ENCODE peak calls at places on chromosome 2, in eight cellular contexts. R is lower leg skin, M is PC-3, J is BJ, O is cardiac fibroblast, I is fibroblast of the aortic adventitia, K is GM12865, X is IMR-90. F is an unnamed sample.

GRCh38 chr2:100708333-100708732 is 111.6 kb upstream of the NPAS2 start:
- DNase-seq in R (no peak), K (no peak), J (no peak), O (no peak), X (no peak), I (no peak), M (no peak), F (no peak)

GRCh38 chr2:1773883-1774282 is 29.6 kb upstream of the PXDN start:
- DNase-seq in R (no peak), O (no peak), M (no peak), I (no peak), K (no peak), J (no peak), X (no peak), F (no peak)

GRCh38 chr2:136377423-136378382 is 259.8 kb upstream of the CXCR4 start:
- DNase-seq in K (peak; percentile 36), M (no peak), R (no peak), J (no peak), X (no peak), I (no peak), O (no peak), F (peak; percentile 12)

GRCh38 chr2:181138816-181139215 is 158.4 kb downstream of the UBE2E3 start:
- DNase-seq in M (peak; percentile 48), I (peak; percentile 28), X (peak; percentile 17), J (no peak), K (no peak), O (peak; percentile 52), R (no peak), F (no peak)

GRCh38 chr2:20624884-20625485 is 25.9 kb downstream of the HS1BP3 start:
- DNase-seq in J (no peak), X (no peak), M (no peak), O (no peak), I (no peak), R (no peak), K (no peak), F (no peak)

GRCh38 chr2:42971947-42972736 is 179.8 kb upstream of the HAAO start:
- DNase-seq in R (no peak), J (no peak), M (peak; percentile 24), K (peak; percentile 62), O (no peak), I (peak; percentile 49), X (peak; percentile 63), F (no peak)

GRCh38 chr2:58182527-58182926 is 58.6 kb downstream of the FANCL start:
- DNase-seq in M (peak; percentile 15), I (peak; percentile 11), R (no peak), J (no peak), O (no peak), X (peak; percentile 47), K (no peak), F (no peak)

GRCh38 chr2:98768765-98769476 is 38.0 kb upstream of the MGAT4A start:
- DNase-seq in M (peak; percentile 52), J (no peak), K (no peak), R (no peak), I (peak; percentile 10), O (peak; percentile 23), X (no peak), F (no peak)

GRCh38 chr2:219475697-219476604 is 22.7 kb upstream of the GMPPA start:
- DNase-seq in X (peak; percentile 45), M (peak; percentile 76), I (peak; percentile 62), J (no peak), K (peak; percentile 50), R (no peak), O (peak; percentile 68), F (peak; percentile 66)

GRCh38 chr2:12636837-12637581 is 79.7 kb upstream of the TRIB2 start:
- DNase-seq in O (peak; percentile 34), X (peak; percentile 42), J (no peak), R (no peak), M (no peak), K (no peak), I (peak; percentile 38), F (peak; percentile 34)

GRCh38 chr2:216619411-216620393 is 13.5 kb upstream of the IGFBP2 start:
- DNase-seq in I (peak; percentile 38), R (no peak), X (peak; percentile 64), O (peak; percentile 61), J (no peak), K (peak; percentile 6), M (no peak), F (peak; percentile 96)

GRCh38 chr2:151091583-151091982 is 170.1 kb downstream of the RBM43 start:
- DNase-seq in J (no peak), O (no peak), R (no peak), X (peak; percentile 19), K (no peak), I (no peak), M (no peak), F (no peak)

GRCh38 chr2:25362564-25363145 is 20.9 kb upstream of the DNMT3A start:
- DNase-seq in K (peak; percentile 93), I (no peak), O (no peak), R (no peak), J (no peak), M (peak; percentile 23), X (no peak), F (no peak)

GRCh38 chr2:96241901-96242611 is 23.7 kb downstream of the TMEM127 start:
- DNase-seq in I (peak; percentile 84), R (peak; percentile 69), M (peak; percentile 67), K (peak; percentile 89), J (peak; percentile 76), O (peak; percentile 86), X (peak; percentile 86), F (peak; percentile 43)

GRCh38 chr2:199704358-199705238 is 146.4 kb downstream of the FTCDNL1 start:
- DNase-seq in I (peak; percentile 15), O (peak; percentile 6), K (peak; percentile 45), J (no peak), M (peak; percentile 74), R (no peak), X (peak; percentile 24), F (peak; percentile 54)

GRCh38 chr2:96517079-96517478 is 11.9 kb upstream of the NEURL3 start:
- DNase-seq in R (no peak), K (no peak), J (no peak), I (no peak), M (no peak), X (no peak), O (no peak), F (no peak)

DNA sequence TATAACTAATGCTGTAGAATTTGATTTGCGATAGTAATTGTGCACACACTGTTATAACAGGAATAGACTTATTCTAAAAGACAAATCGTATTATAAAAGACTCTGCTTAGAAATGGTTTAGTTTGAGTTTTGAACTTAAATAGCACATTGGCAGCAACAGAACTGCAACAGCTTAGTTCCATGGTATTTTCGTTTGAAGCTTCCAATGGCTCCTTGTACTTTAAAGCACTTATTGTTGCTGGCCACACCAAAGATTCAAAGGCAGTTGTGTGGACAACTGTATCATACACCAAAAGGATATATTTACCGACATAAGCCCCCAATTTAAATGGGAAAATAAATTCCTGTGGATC is 634 bp downstream of the WIPF1 start:
- DNase-seq in M (no peak), R (no peak), I (no peak), K (peak; percentile 49), J (no peak), O (no peak), X (peak; percentile 9), F (no peak)
- H3K4me3 ChIP-seq in M (no peak overlapping the region), R (no peak overlapping the region), I (peak overlapping the region; percentile 7), K (peak overlapping the region; percentile 73), J (no peak overlapping the region), O (no peak overlapping the region), X (no peak overlapping the region), F (no peak overlapping the region)

GRCh38 chr2:184734338-184734737 is 136.0 kb downstream of the ZNF804A start:
- DNase-seq in J (peak; percentile 10), I (peak; percentile 48), M (no peak), K (no peak), O (no peak), X (no peak), R (no peak), F (no peak)
- TF ChIP-seq CTCF in J (no peak), I (no peak), M (no peak), K (no peak), O (no peak), X (no peak), R (no peak), F (no peak)

DNA sequence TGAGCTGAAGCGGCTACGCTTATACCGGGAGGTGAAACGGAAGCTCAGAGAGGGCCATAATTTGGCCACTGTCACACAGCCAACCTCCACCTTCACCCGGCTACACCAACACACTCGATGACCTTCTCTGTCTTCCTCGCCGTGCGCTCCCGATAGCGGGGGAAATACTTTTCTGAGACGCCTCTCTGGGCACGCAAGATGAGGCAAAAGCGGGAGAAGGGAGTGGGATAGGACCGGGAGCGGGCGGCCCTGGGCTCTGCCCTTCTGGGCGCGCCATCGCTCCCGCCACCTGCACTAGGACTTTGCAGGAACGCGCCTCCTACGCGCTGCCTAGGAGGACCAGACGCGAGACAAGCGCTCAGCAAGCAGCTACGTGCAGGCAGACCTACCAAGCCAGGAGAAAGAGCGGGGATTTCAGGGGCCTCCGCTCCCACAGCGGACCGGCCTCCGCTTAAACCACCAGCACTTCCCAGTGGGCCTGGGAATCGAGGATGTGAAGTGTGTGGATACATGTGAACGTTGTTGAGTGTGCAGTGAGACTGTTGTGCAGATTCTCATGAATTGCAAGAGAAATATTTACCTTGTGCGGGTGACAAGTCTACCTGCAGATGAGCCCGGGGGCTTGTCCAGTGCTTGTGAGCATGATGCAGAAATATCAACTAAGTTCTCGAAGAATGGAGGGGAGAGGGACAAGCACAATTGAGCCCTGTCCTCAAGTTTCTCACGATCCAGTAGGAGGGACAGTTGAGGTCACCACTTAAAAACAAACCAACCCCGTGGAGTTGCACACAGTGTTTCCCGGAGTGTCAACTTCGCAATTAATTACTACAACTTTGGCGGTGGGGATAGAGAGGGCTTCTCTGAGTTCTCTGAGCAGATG is 11.5 kb downstream of the SIX3 start:
- DNase-seq in I (no peak), K (no peak), R (no peak), X (no peak), M (no peak), O (no peak), J (no peak), F (no peak)
- H3K4me3 ChIP-seq in I (peak overlapping the region; percentile 39), K (no peak overlapping the region), R (no peak overlapping the region), X (no peak overlapping the region), M (no peak overlapping the region), O (peak overlapping the region; percentile 35), J (peak overlapping the region; percentile 10), F (peak overlapping the region; percentile 36)

GRCh38 chr2:119218478-119219064 is 5.1 kb upstream of the STEAP3 start:
- DNase-seq in R (no peak), J (no peak), X (peak; percentile 74), M (peak; percentile 38), I (peak; percentile 61), O (peak; percentile 71), K (peak; percentile 39), F (peak; percentile 81)
- TF ChIP-seq CTCF in R (no peak), J (peak; percentile 71), X (peak; percentile 75), M (peak; percentile 38), I (peak; percentile 55), O (peak; percentile 60), K (peak; percentile 42), F (peak; percentile 50)

DNA sequence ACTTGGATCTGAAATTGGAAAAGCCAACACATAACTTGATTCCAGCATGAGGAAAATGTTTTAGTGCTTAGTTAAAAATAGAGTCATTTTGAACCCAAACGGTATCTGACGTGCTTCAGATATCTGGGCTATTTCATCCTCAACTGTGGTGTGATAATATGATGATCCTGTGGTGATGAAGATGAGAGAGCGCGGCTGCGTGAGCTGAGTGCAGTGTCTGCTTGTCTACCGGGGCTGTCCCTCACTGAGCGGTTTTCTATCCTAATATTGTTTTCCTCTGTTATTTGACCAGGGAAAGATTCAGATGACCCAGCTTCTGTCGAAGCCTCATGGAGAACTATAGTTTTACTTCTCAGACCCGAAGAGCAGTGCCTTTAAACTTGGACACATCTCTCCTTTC is 5.8 kb downstream of the TWIST2 start:
- DNase-seq in I (peak; percentile 60), R (no peak), O (no peak), X (no peak), M (no peak), K (no peak), J (no peak), F (no peak)
- H3K4me3 ChIP-seq in I (peak overlapping the region; percentile 62), R (no peak overlapping the region), O (no peak overlapping the region), X (no peak overlapping the region), M (no peak overlapping the region), K (no peak overlapping the region), J (peak overlapping the region; percentile 46), F (no peak overlapping the region)

F was measured in A673.